ENCODE peak calls at places on chromosomes 7 and 10, in nine cellular contexts. W, F, I, O, H, A, G, R and L are unnamed samples.

GRCh38 chr10:1253476-1254353 is 197.5 kb downstream of the WDR37 start:
- DNase-seq in W (no peak), F (peak), I (no peak), O (no peak), H (no peak), A (no peak), G (no peak), R (no peak), L (no peak)

GRCh38 chr7:117085275-117085674 is 132.0 kb downstream of the ST7 start:
- DNase-seq in W (no peak), F (no peak), I (no peak), O (no peak), H (peak), A (no peak), G (no peak), R (no peak), L (no peak)

GRCh38 chr7:32037650-32038198 is 32.5 kb downstream of the PDE1C start:
- DNase-seq in W (no peak), F (no peak), I (no peak), O (no peak), H (no peak), A (no peak), G (no peak), R (no peak), L (no peak)

GRCh38 chr10:23643396-23643795 is 204.5 kb downstream of the OTUD1 start:
- DNase-seq in W (peak), F (no peak), I (no peak), O (no peak), H (peak), A (no peak), G (peak), R (no peak), L (peak)

GRCh38 chr10:112208292-112208691 is 24.7 kb upstream of the GPAM start:
- DNase-seq in W (no peak), F (no peak), I (no peak), O (no peak), H (no peak), A (no peak), G (no peak), R (no peak), L (no peak)

GRCh38 chr10:48760983-48761382 is 76.3 kb downstream of the WDFY4 start:
- DNase-seq in W (no peak), F (no peak), I (no peak), O (no peak), H (no peak), A (no peak), G (no peak), R (no peak), L (no peak)

GRCh38 chr7:684416-684815 is 42.1 kb upstream of the DNAAF5 start:
- DNase-seq in W (no peak), F (peak), I (no peak), O (no peak), H (no peak), A (no peak), G (no peak), R (no peak), L (no peak)

GRCh38 chr10:79123547-79123963 is 54.8 kb downstream of the ZMIZ1 start:
- DNase-seq in W (no peak), F (no peak), I (no peak), O (no peak), H (no peak), A (no peak), G (no peak), R (no peak), L (no peak)

GRCh38 chr7:67566101-67566500 is 569.5 kb downstream of the TYW1 start:
- DNase-seq in W (no peak), F (no peak), I (no peak), O (no peak), H (no peak), A (no peak), G (no peak), R (no peak), L (no peak)

GRCh38 chr10:56370217-56371113 is 9.4 kb upstream of the ZWINT start:
- DNase-seq in W (peak), F (no peak), I (peak), O (no peak), H (peak), A (no peak), G (no peak), R (no peak), L (no peak)

GRCh38 chr7:158705234-158705890 is 758 bp upstream of the NCAPG2 start:
- DNase-seq in W (no peak), F (no peak), I (no peak), O (no peak), H (no peak), A (no peak), G (no peak), R (no peak), L (no peak)

GRCh38 chr7:84302949-84303348 is 108.4 kb upstream of the SEMA3A start:
- DNase-seq in W (no peak), F (no peak), I (no peak), O (no peak), H (no peak), A (no peak), G (no peak), R (no peak), L (no peak)

GRCh38 chr7:17275749-17276671 is 22.4 kb upstream of the AHR start:
- DNase-seq in W (no peak), F (no peak), I (no peak), O (peak), H (peak), A (no peak), G (no peak), R (no peak), L (no peak)

GRCh38 chr7:47404005-47404404 is 177.9 kb downstream of the TNS3 start:
- DNase-seq in W (no peak), F (no peak), I (no peak), O (no peak), H (no peak), A (no peak), G (no peak), R (no peak), L (no peak)

GRCh38 chr7:130917669-130918128 is 183.7 kb upstream of the KLF14 start:
- DNase-seq in W (no peak), F (no peak), I (no peak), O (peak), H (peak), A (no peak), G (no peak), R (no peak), L (no peak)

GRCh38 chr7:86598721-86599120 is 45.0 kb upstream of the GRM3 start:
- DNase-seq in W (no peak), F (peak), I (no peak), O (no peak), H (no peak), A (no peak), G (no peak), R (no peak), L (no peak)

GRCh38 chr7:84025332-84025927 is 169.2 kb downstream of the SEMA3A start:
- DNase-seq in W (no peak), F (no peak), I (no peak), O (peak), H (peak), A (no peak), G (no peak), R (no peak), L (no peak)

GRCh38 chr7:2637505-2638223 is 5.9 kb downstream of the TTYH3 start:
- DNase-seq in W (peak), F (peak), I (peak), O (no peak), H (no peak), A (no peak), G (peak), R (no peak), L (peak)

GRCh38 chr10:48527691-48528212 is 77.1 kb downstream of the ARHGAP22 start:
- DNase-seq in W (no peak), F (no peak), I (no peak), O (no peak), H (no peak), A (no peak), G (no peak), R (no peak), L (no peak)

GRCh38 chr10:132113766-132114365 is 48.1 kb downstream of the JAKMIP3 start:
- DNase-seq in W (no peak), F (peak), I (no peak), O (no peak), H (no peak), A (peak), G (no peak), R (no peak), L (no peak)

GRCh38 chr7:36957620-36958019 is 233.3 kb upstream of the AOAH start:
- DNase-seq in W (no peak), F (no peak), I (no peak), O (no peak), H (no peak), A (no peak), G (no peak), R (no peak), L (no peak)